ENCODE peak calls at places on chromosomes 3 and 15, in nine cellular contexts. S is tibial nerve, D is heart left ventricle, K is A549, E is GM23248, Y is neuronal stem cell, M is cardiac muscle cell, Q is stomach, W is ovary. C is an unnamed sample. For H3K9me3, the result is how much of the 10 kb centered on the place peaks cover.

GRCh38 chr3:161268601-161269000 is 47.5 kb downstream of the NMD3 start:
- DNase-seq in W (no peak), D (no peak), Q (no peak), S (no peak), Y (no peak), M (no peak), E (no peak), K (no peak), C (no peak)

GRCh38 chr3:127097516-127097915 is 95.4 kb upstream of the PRR23E start:
- DNase-seq in K (no peak), E (no peak), Y (no peak), D (no peak), M (no peak), W (no peak), S (no peak), Q (no peak), C (no peak)

GRCh38 chr15:48913141-48913540 is 35.2 kb downstream of the EID1 start:
- DNase-seq in S (no peak), M (no peak), W (no peak), Q (no peak), K (peak), Y (no peak), E (no peak), D (no peak), C (no peak)

GRCh38 chr15:70376031-70376928 is 278.6 kb upstream of the TLE3 start:
- DNase-seq in Y (no peak), Q (peak), M (no peak), E (no peak), K (no peak), D (no peak), S (no peak), W (no peak), C (no peak)

GRCh38 chr15:98160236-98160635 is 199.7 kb downstream of the ARRDC4 start:
- DNase-seq in M (no peak), W (no peak), Q (no peak), Y (no peak), E (no peak), D (no peak), K (no peak), S (no peak), C (no peak)

GRCh38 chr3:196024968-196025367 is 56.9 kb downstream of the TFRC start:
- DNase-seq in E (no peak), K (no peak), S (no peak), Y (no peak), D (no peak), W (no peak), Q (no peak), M (no peak), C (no peak)

GRCh38 chr3:124263168-124263567 is 271.2 kb upstream of the ROPN1 start:
- DNase-seq in W (no peak), M (no peak), Y (no peak), E (peak), S (no peak), D (no peak), Q (no peak), K (peak), C (no peak)

GRCh38 chr3:167520656-167521360 is 47.0 kb upstream of the SERPINI2 start:
- DNase-seq in D (no peak), Q (no peak), Y (no peak), W (no peak), K (no peak), E (no peak), M (no peak), S (no peak), C (no peak)

GRCh38 chr3:32322311-32322710 is 69.3 kb upstream of the CMTM7 start:
- DNase-seq in S (no peak), M (no peak), Y (no peak), Q (no peak), K (no peak), W (no peak), D (no peak), E (no peak), C (no peak)

GRCh38 chr15:77538011-77538410 is 94.7 kb downstream of the LINGO1 start:
- DNase-seq in E (no peak), Y (no peak), Q (no peak), S (no peak), M (no peak), D (no peak), K (no peak), W (no peak), C (no peak)

GRCh38 chr15:82064824-82065223 is 19.0 kb upstream of the MEX3B start:
- DNase-seq in E (peak), S (no peak), Y (no peak), Q (no peak), K (no peak), D (no peak), W (no peak), M (no peak), C (no peak)

DNA sequence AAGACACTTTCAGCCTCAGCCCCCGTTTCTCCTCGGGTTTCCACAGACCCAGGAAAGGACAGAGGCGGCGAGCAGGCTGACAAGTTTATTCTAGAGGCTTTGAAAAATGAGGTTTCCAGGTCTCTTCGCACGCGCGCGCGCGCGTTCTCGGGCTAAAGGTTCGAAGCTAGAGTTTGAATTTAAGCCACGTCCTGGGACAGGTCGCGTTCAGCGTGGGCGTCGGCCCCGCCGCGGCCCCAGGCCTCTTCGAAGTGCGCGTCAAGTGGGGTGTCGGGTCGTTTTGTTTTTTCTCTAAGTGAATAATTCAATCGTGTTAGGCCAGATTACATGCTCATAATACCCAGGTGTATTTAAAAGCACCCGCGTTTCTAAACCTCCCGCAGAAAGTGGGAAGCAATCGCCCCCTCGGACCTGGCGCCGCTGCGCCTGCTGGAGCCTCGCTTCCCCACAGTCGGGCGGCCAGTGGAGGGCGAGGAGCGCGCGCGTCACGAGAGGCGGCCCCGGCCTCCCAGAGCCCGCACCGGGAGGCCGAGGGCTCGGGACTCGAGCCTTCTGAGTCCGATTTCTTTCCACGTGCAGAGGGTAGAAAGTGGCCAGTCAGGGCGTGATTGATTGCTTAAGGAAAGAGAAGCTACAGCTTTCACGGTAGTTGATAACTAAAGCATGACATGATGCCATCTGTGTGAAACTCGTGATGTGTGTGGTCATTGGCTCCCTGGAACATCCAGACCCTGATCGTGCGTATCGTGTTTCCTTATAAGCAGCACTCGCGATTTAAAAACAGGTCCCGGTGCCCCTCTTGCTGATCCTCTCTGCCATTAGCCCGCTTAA is 15.8 kb upstream of the SOX2 start:
- DNase-seq in S (no peak), E (peak), W (no peak), K (no peak), Y (no peak), M (peak), D (no peak), Q (peak), C (no peak)
- H3K4me3 ChIP-seq in S (peak), E (peak), W (peak), K (no peak), Y (no peak), M (peak), D (peak), Q (peak), C (peak)

GRCh38 chr3:86986666-86987420 is 4.1 kb downstream of the VGLL3 start:
- DNase-seq in K (no peak), M (no peak), Y (no peak), Q (no peak), D (no peak), S (no peak), E (peak), W (no peak), C (no peak)
- H3K9me3 ChIP-seq in K (under half), M (under half), Y (under half), Q (under half), D (under half), S (under half), E (under half), W (under half), C (under half)

GRCh38 chr3:177361042-177361938 is 164.0 kb upstream of the TBL1XR1 start:
- DNase-seq in W (no peak), M (no peak), E (no peak), S (no peak), D (peak), Y (no peak), Q (no peak), K (no peak), C (no peak)

GRCh38 chr3:177358085-177358967 is 161.0 kb upstream of the TBL1XR1 start:
- DNase-seq in K (peak), W (peak), S (peak), E (peak), Y (no peak), Q (peak), M (peak), D (peak), C (no peak)

GRCh38 chr3:177357352-177358084 is 160.2 kb upstream of the TBL1XR1 start:
- DNase-seq in S (no peak), D (peak), W (no peak), Q (peak), Y (no peak), M (no peak), K (peak), E (peak), C (no peak)

GRCh38 chr3:177359601-177360357 is 162.5 kb upstream of the TBL1XR1 start:
- DNase-seq in D (peak), E (peak), Y (peak), Q (peak), K (peak), M (peak), W (peak), S (peak), C (peak)

DNA sequence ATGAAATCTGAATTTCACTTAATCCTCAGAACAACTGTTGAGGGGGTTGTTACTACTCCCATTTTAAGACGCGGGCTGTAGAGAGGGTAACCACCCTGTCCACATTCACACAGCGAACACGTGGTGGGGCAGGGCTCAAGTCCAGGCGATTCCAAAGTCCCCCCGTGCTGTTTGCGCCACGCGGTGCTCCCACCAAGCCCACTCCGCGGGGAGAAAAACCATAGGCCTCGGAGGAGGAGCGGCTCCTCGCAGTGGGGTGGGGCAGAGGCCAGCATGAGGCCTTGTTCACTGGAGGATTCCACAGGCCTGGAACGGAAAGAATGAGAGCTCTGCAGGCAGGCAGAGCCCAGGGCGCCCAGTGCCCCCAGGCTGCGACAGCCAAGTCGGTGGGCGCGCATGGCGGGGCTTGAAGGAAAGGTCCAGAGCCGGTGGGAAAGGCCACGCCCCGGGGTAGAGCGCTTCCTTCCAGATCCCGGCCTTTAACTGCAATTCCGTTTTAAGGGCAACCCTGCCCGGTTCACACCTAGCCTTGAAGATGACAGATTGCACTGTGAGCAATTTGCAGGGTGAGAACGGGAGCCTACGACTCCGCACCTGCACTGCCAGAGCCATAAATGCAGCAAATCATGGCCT is 161.8 kb upstream of the TBL1XR1 start:
- DNase-seq in Q (peak), D (peak), Y (peak), S (peak), E (peak), K (peak), M (peak), W (peak), C (no peak)
- H3K4me3 ChIP-seq in Q (peak), D (peak), Y (peak), S (peak), E (peak), K (peak), M (peak), W (peak), C (peak)

GRCh38 chr3:93906245-93906644 is 67.5 kb downstream of the PROS1 start:
- DNase-seq in D (peak), M (no peak), Y (no peak), Q (no peak), W (peak), E (no peak), S (no peak), K (no peak), C (no peak)

GRCh38 chr3:93910085-93910484 is 63.6 kb downstream of the PROS1 start:
- DNase-seq in M (no peak), S (no peak), W (no peak), Q (no peak), D (no peak), E (peak), K (no peak), Y (no peak), C (no peak)

GRCh38 chr3:93904568-93904967 is 69.1 kb downstream of the PROS1 start:
- DNase-seq in Q (no peak), W (no peak), E (no peak), Y (no peak), K (no peak), D (no peak), S (no peak), M (no peak), C (no peak)

GRCh38 chr3:93907132-93907531 is 66.6 kb downstream of the PROS1 start:
- DNase-seq in E (no peak), K (no peak), D (no peak), M (no peak), Q (no peak), Y (no peak), W (no peak), S (no peak), C (no peak)
- H3K9me3 ChIP-seq in E (under half), K (under half), D (under half), M (under half), Q (under half), Y (under half), W (under half), S (under half), C (under half)

GRCh38 chr15:92840149-92840548 is 60.0 kb upstream of the CHD2 start:
- DNase-seq in M (no peak), D (no peak), Q (peak), E (no peak), K (no peak), Y (no peak), W (no peak), S (no peak), C (no peak)
- H3K4me3 ChIP-seq in M (no peak), D (no peak), Q (no peak), E (no peak), K (no peak), Y (no peak), W (no peak), S (no peak), C (no peak)

DNA sequence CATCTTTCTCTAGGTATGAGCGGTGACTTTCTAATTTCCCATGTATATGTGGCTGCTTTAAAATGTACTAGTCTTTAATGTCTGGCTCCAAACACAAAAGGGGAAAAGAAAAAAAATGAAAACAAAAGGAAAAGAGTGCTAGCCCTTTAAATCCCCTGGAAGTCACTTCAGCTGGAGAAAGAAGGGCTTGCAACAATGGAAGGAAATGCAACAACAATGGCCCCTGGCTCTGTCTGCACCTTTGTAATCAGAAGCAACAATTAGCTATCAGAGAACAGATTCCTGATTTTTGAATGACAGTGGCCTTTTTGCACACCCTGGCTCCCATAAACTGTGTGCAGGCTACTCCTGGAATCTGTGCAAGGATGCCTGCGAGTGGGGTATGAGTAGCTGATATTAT is 591.2 kb downstream of the FHIT start:
- DNase-seq in K (no peak), E (no peak), Q (no peak), S (no peak), W (no peak), Y (peak), M (no peak), D (no peak), C (no peak)
- H3K9me3 ChIP-seq in K (under half), E (under half), Q (under half), S (under half), W (under half), Y (under half), M (under half), D (under half), C (under half)

DNA sequence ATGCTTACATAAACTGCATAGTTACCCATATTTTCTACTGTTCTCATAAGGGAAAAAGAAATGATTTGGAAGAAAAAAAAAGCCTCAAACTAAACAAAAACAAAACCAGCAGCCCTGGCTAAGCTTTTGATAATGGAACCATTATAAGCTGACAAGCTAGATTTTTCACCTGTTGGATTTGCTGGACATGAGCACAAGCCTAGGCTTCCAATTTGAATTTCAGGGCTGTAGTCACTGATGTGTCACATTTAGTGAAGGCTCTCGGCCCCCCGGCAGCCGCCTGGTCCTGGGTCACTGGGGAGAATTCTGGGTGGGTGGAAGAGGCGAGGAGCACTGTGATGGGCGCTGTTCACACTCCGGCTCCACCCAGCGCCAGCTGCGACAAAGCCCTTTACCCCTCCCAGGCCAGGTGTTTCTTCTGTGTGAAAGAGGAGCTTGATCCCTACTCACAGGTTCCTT is 4.6 kb downstream of the FBXL22 start:
- DNase-seq in D (no peak), K (no peak), Y (no peak), W (no peak), E (no peak), Q (no peak), S (no peak), M (no peak), C (no peak)
- H3K4me3 ChIP-seq in D (peak), K (peak), Y (peak), W (peak), E (peak), Q (peak), S (peak), M (peak), C (peak)

GRCh38 chr15:42373936-42374335 is 14.6 kb downstream of the CAPN3 start:
- DNase-seq in Q (no peak), E (no peak), D (no peak), W (no peak), Y (no peak), S (no peak), K (no peak), M (no peak), C (no peak)

GRCh38 chr15:42378011-42378410 is 18.7 kb downstream of the CAPN3 start:
- DNase-seq in E (no peak), D (no peak), Y (no peak), M (no peak), Q (no peak), S (no peak), K (no peak), W (no peak), C (no peak)

GRCh38 chr15:42375252-42375651 is 16.0 kb downstream of the CAPN3 start:
- DNase-seq in E (no peak), S (no peak), W (no peak), Y (no peak), K (no peak), Q (no peak), M (no peak), D (no peak), C (no peak)

GRCh38 chr15:42374810-42375209 is 15.5 kb downstream of the CAPN3 start:
- DNase-seq in E (no peak), Y (no peak), Q (no peak), M (no peak), W (no peak), K (no peak), D (no peak), S (no peak), C (no peak)

GRCh38 chr15:42375941-42376340 is 16.6 kb downstream of the CAPN3 start:
- DNase-seq in Q (no peak), D (no peak), S (no peak), K (no peak), E (no peak), W (no peak), Y (no peak), M (no peak), C (no peak)
- H3K9me3 ChIP-seq in Q (under half), D (under half), S (under half), K (under half), E (under half), W (under half), Y (under half), M (under half), C (under half)

GRCh38 chr15:34754171-34754580 is 622 bp downstream of the GJD2 start:
- DNase-seq in E (no peak), S (no peak), M (no peak), W (no peak), Y (no peak), K (no peak), Q (no peak), D (no peak), C (no peak)

GRCh38 chr15:34754674-34755418 is at the start of gene GJD2:
- DNase-seq in W (no peak), M (peak), K (no peak), D (no peak), S (no peak), Q (no peak), Y (peak), E (peak), C (no peak)

GRCh38 chr15:34755419-34755773 is 598 bp upstream of the GJD2 start:
- DNase-seq in S (no peak), Y (no peak), E (no peak), W (no peak), K (no peak), M (no peak), D (no peak), Q (no peak), C (no peak)

GRCh38 chr15:34757262-34757661 is 2.5 kb upstream of the GJD2 start:
- DNase-seq in Q (no peak), M (no peak), S (no peak), D (no peak), Y (no peak), K (no peak), E (no peak), W (no peak), C (no peak)

DNA sequence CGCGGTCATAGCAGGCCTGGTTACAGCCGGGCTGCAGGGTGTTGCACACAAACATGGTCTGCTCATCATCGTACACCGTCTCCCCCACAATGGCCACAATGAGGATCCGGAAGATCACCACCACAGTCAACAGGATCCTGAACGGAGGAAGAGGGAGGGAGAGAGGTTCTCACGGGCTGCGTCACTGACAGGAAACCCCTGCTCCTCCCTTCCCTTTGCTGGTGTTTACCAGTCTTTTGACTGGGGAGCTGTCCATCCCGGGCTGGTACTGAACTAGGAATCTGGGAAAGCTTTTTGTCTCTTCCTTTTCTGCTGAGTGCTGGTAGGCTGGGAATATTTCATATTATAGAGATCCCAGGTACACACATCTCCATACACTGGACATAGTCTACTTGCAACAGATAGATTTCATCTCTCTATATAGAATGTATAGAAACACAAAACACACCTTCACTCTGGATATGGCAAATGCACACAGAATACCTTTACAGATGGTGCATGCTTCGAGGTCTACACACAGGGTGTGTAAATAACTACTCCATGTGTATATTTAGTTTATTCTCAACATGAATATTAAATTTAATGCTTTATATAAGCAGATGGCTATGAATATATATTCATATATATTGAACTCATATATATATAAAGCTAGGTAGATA is 1.4 kb downstream of the GJD2 start:
- DNase-seq in M (peak), D (peak), Q (no peak), S (no peak), E (peak), K (peak), W (no peak), Y (peak), C (no peak)
- H3K4me3 ChIP-seq in M (no peak), D (no peak), Q (no peak), S (no peak), E (no peak), K (no peak), W (no peak), Y (no peak), C (no peak)